ENCODE peak calls at places on chromosomes 12 and 14, in five cellular contexts. H is suprapubic skin, T is sigmoid colon, S is A549, J is SK-N-SH. U is an unnamed sample.

GRCh38 chr12:66055837-66056319 is 74.7 kb downstream of the LLPH start:
- DNase-seq in T (no peak), J (no peak), H (no peak), S (no peak), U (no peak)

GRCh38 chr14:58740584-58740983 is 102.8 kb downstream of the DACT1 start:
- DNase-seq in T (no peak), S (no peak), J (no peak), H (no peak), U (no peak)

GRCh38 chr12:104677441-104678089 is 220.8 kb downstream of the CHST11 start:
- DNase-seq in T (no peak), H (no peak), J (no peak), S (no peak), U (peak)

GRCh38 chr14:50407089-50407813 is 10.6 kb upstream of the CDKL1 start:
- DNase-seq in J (no peak), H (no peak), T (no peak), S (no peak), U (no peak)

GRCh38 chr12:72288436-72288835 is 16.3 kb downstream of the TRHDE start:
- DNase-seq in T (no peak), H (no peak), J (no peak), S (no peak), U (no peak)

GRCh38 chr14:61470261-61470953 is 149.0 kb downstream of the PRKCH start:
- DNase-seq in J (peak), T (no peak), S (peak), H (no peak), U (no peak)

GRCh38 chr14:64732066-64732465 is 27.8 kb downstream of the PLEKHG3 start:
- DNase-seq in T (no peak), S (no peak), J (no peak), H (no peak), U (no peak)

GRCh38 chr12:56158926-56159461 is 835 bp downstream of the MYL6 start:
- DNase-seq in T (peak), H (peak), J (peak), S (peak), U (peak)

GRCh38 chr12:6313326-6313940 is 3.0 kb downstream of the PLEKHG6 start:
- DNase-seq in H (no peak), T (no peak), S (no peak), J (no peak), U (peak)

GRCh38 chr12:2273751-2274150 is 221.0 kb downstream of the CACNA1C start:
- DNase-seq in S (no peak), H (no peak), T (no peak), J (no peak), U (no peak)

GRCh38 chr14:56797569-56798446 is 12.5 kb downstream of the OTX2 start:
- DNase-seq in T (no peak), H (no peak), J (no peak), S (no peak), U (no peak)

GRCh38 chr12:68675098-68675842 is 11.5 kb upstream of the NUP107 start:
- DNase-seq in H (no peak), T (no peak), S (no peak), J (no peak), U (peak)

GRCh38 chr12:82361461-82361915 is 3.2 kb downstream of the METTL25 start:
- DNase-seq in T (no peak), H (no peak), S (no peak), J (no peak), U (peak)

GRCh38 chr14:106318700-106319099 is 792.3 kb downstream of the TMEM121 start:
- DNase-seq in S (no peak), J (peak), H (no peak), T (no peak), U (peak)

GRCh38 chr12:10128687-10129086 is 1.3 kb downstream of the CLEC7A start:
- DNase-seq in T (no peak), S (no peak), J (no peak), H (no peak), U (no peak)

GRCh38 chr14:73884438-73885190 is 2.0 kb upstream of the ZNF410 start:
- DNase-seq in S (no peak), T (no peak), H (no peak), J (no peak), U (no peak)
- H3K4me3 ChIP-seq in S (no peak), T (no peak), H (no peak), J (no peak), U (no peak)

DNA sequence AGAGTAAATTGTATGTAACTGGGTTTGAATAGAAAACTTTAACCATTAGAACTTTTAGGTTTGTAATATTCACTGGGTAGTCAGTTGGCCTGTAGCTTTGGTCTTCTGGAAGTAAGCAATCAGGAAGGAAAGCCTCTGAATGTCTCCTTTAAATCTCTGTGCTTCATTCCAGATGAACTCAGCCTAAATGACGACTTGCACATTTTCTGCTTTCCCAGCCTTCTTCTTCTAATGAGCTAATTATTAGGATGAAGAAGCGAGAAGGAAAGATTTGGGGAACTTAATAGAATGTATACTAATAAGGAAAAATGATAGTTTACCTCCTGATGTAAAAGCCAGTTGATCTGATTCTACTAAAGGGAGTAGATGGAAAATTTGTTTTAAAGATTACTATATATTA is 90.4 kb downstream of the MIA2 start:
- DNase-seq in J (no peak), S (no peak), H (no peak), T (no peak), U (no peak)
- H3K27ac ChIP-seq in J (no peak), S (no peak), H (no peak), T (no peak), U (no peak)

DNA sequence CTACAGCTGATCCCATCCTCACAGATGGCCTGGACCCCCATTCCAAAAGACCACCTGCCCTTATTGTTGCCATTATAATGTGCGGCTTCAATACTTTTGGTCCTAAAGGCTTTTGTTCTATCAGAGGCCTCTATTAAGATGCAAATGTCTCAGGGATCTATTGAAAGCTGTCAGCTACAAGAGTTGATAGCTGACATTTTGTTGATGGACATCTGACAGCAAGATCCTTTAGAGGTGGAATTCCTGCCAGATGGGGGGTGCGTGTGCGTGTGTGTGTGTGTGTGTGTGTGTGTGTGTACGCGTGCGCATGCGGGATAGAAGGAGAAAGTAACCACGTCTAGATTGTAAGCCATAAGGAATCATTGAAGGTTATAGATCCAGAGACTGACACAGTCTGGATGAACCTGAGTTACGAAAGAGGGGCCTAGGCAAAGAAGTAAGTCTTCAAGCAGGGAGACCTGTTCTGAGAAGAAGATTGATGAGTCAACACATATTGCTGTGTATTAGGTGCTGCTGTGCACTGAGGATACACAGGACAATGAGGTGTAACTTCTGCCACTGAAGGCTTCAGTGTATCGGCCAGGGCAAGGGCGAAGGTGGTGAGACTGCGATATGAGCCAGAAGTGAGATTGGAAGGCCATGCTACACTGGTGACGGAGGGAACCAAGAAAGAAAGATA is 89.2 kb downstream of the PRMT8 start:
- DNase-seq in J (no peak), T (no peak), S (no peak), H (no peak), U (no peak)
- TF ChIP-seq EP300 in J (no peak), T (no peak), S (no peak), H (no peak), U (no peak)

GRCh38 chr12:51980809-51981127 is 26.0 kb upstream of the TAMALIN start:
- DNase-seq in S (no peak), T (no peak), H (no peak), J (no peak), U (no peak)
- H3K4me3 ChIP-seq in S (no peak), T (no peak), H (no peak), J (no peak), U (no peak)

GRCh38 chr12:4086481-4086880 is 187.1 kb upstream of the CCND2 start:
- DNase-seq in J (no peak), T (no peak), S (no peak), H (no peak), U (no peak)

GRCh38 chr12:4082809-4083447 is 190.6 kb upstream of the CCND2 start:
- DNase-seq in H (no peak), T (no peak), S (no peak), J (no peak), U (peak)

GRCh38 chr12:4089147-4089606 is 184.4 kb upstream of the CCND2 start:
- DNase-seq in S (no peak), H (no peak), J (no peak), T (no peak), U (no peak)

GRCh38 chr12:4080213-4080612 is 193.3 kb upstream of the CCND2 start:
- DNase-seq in H (no peak), S (no peak), J (no peak), T (no peak), U (no peak)

GRCh38 chr12:4084631-4085030 is 188.9 kb upstream of the CCND2 start:
- DNase-seq in S (no peak), T (no peak), J (no peak), H (no peak), U (no peak)
- H3K27ac ChIP-seq in S (no peak), T (no peak), J (no peak), H (no peak), U (no peak)

DNA sequence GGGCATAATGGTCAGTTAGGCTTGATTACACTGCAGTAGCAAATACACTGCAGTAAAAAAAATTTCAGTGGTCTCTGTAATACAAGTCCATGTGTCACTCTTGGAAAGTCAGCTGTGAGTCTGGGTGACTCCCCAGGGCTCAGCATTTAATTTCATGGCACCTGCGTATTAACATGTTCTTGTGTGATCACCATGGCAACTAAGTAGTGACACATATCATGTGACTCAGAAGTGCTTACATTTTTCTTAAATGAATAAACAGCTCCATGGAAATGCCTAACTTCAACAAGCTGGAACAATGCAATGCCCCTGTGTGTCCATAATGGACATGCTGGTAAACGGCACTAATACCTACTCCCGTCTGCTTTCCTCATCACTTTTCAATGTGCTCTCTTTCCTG is 88.5 kb upstream of the ANO4 start:
- DNase-seq in S (peak), T (no peak), H (no peak), J (no peak), U (no peak)
- TF ChIP-seq EP300 in S (no peak), T (no peak), H (no peak), J (no peak), U (no peak)

DNA sequence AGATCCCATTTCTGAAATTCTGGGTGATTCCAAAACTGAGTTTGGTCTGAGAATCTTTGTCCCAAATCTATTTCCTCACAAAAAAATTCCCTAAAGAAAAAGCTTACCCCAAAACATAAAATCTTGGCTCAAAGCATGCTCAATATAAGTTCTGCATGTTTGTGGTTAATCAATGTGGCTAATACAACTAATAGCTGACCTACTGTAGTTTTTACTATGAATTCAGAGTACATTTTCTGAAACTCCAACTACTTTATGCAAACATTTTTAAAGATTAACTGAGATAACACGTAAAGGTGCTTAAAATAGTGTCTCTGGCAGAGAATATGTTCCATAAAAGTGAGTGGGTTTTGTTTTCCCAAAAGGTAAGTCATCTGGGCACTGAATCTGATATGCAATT is 133.1 kb downstream of the MED13L start:
- DNase-seq in H (no peak), T (no peak), S (no peak), J (no peak), U (no peak)
- H3K4me3 ChIP-seq in H (no peak), T (no peak), S (no peak), J (no peak), U (no peak)

GRCh38 chr14:20989464-20989786 is 355 bp upstream of the METTL17 start:
- DNase-seq in S (no peak), J (no peak), H (no peak), T (no peak), U (no peak)

GRCh38 chr14:20988717-20989116 is 1.1 kb upstream of the METTL17 start:
- DNase-seq in H (no peak), J (no peak), S (no peak), T (no peak), U (peak)

GRCh38 chr14:20989787-20990600 is at the start of gene METTL17:
- DNase-seq in J (peak), H (peak), S (peak), T (peak), U (peak)

DNA sequence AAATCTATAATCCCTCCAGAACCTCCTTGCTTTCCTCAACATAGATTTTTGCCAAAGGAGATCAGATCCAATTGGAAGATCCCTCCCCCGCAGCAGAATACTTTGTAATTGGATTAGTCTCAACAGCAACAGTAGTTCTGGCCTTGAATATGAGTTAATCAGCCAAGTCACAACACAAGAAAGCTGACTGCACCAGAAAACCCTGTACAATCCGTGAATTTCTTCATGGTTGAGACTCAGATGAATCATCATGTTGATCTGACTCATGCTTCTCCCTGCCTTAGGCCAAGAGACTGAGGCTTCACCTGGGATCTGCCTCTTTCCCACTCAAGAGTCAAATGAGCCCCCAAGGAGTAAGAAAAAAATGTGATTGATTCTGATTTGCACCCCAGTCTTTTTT is 3.0 kb upstream of the METTL17 start:
- DNase-seq in J (no peak), T (no peak), S (peak), H (no peak), U (no peak)
- H3K27ac ChIP-seq in J (peak), T (no peak), S (peak), H (peak), U (no peak)

DNA sequence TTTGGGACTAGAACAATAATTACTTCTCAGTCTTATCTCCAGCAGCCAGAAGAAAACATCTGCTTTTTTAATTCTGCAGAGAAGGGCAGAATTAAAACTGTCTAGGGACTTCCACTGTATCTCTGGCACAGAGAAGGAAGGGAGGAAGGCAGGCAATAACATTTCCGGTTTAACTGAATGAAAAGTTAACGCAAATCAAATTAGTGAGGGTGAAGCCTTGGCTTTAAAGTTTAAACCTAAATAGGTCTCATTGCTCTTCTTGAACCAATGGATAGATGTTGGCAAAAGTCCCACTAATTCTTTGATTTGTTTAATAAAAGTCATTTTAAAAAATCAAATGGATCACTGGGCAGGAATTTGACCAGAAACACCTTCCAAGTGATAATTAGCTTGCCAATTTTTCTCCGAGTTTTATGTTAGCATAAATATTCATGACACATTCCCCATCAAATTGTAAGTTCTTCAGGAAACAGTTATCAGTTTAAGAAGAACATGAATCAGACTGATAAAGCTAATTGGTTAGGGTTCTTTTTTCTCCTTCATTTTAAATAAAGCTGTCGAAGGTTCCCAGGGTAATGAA is 181.9 kb downstream of the SLC15A5 start:
- DNase-seq in J (no peak), T (no peak), H (no peak), S (no peak), U (no peak)
- TF ChIP-seq EP300 in J (no peak), T (no peak), H (no peak), S (no peak), U (no peak)